ENCODE peak calls at places on chromosomes 2 and 18, in nine cellular contexts. One of them, this sample, is unnamed.
A peak's percentile ranks its signal among the peaks of the same experiment; 100 is the strongest.

GRCh38 chr2:218166791-218167190 is at the start of gene CXCR1:
- DNase-seq in WTC11: no peak
- DNase-seq in stimulated activated CD4-positive, alpha-beta T cell treated with anti-CD3 and anti-CD28 coated beads, TNF-alpha, amount 100 ng/mL, for 1 hour: peak; percentile 8
- DNase-seq in activated CD8-positive, alpha-beta memory T cell treated with anti-CD3 and anti-CD28 coated beads, Interleukin-2, amount 50 U/mL, for 48 hours: no peak
- DNase-seq in endothelial cell: no peak
- DNase-seq in natural killer cell: peak; percentile 21
- DNase-seq in NCI-H1092: no peak
- DNase-seq in activated naive CD8-positive, alpha-beta T cell treated with anti-CD3 and anti-CD28 coated beads, Interleukin-2, amount 50 U/mL, for 24 hours: peak; percentile 8
- DNase-seq in left cardiac atrium: no peak
- DNase-seq in this sample: no peak

GRCh38 chr2:129231924-129232323 is 747.5 kb upstream of the RAB6C start:
- DNase-seq in WTC11: no peak
- DNase-seq in stimulated activated CD4-positive, alpha-beta T cell treated with anti-CD3 and anti-CD28 coated beads, TNF-alpha, amount 100 ng/mL, for 1 hour: no peak
- DNase-seq in activated CD8-positive, alpha-beta memory T cell treated with anti-CD3 and anti-CD28 coated beads, Interleukin-2, amount 50 U/mL, for 48 hours: no peak
- DNase-seq in endothelial cell: no peak
- DNase-seq in natural killer cell: no peak
- DNase-seq in NCI-H1092: no peak
- DNase-seq in activated naive CD8-positive, alpha-beta T cell treated with anti-CD3 and anti-CD28 coated beads, Interleukin-2, amount 50 U/mL, for 24 hours: no peak
- DNase-seq in left cardiac atrium: no peak
- DNase-seq in this sample: no peak

GRCh38 chr2:221641181-221641871 is 69.2 kb upstream of the EPHA4 start:
- DNase-seq in WTC11: no peak
- DNase-seq in stimulated activated CD4-positive, alpha-beta T cell treated with anti-CD3 and anti-CD28 coated beads, TNF-alpha, amount 100 ng/mL, for 1 hour: no peak
- DNase-seq in activated CD8-positive, alpha-beta memory T cell treated with anti-CD3 and anti-CD28 coated beads, Interleukin-2, amount 50 U/mL, for 48 hours: no peak
- DNase-seq in endothelial cell: no peak
- DNase-seq in natural killer cell: no peak
- DNase-seq in NCI-H1092: no peak
- DNase-seq in activated naive CD8-positive, alpha-beta T cell treated with anti-CD3 and anti-CD28 coated beads, Interleukin-2, amount 50 U/mL, for 24 hours: no peak
- DNase-seq in left cardiac atrium: no peak
- DNase-seq in this sample: no peak

GRCh38 chr2:2324565-2325101 is 6.4 kb downstream of the MYT1L start:
- DNase-seq in WTC11: no peak
- DNase-seq in stimulated activated CD4-positive, alpha-beta T cell treated with anti-CD3 and anti-CD28 coated beads, TNF-alpha, amount 100 ng/mL, for 1 hour: no peak
- DNase-seq in activated CD8-positive, alpha-beta memory T cell treated with anti-CD3 and anti-CD28 coated beads, Interleukin-2, amount 50 U/mL, for 48 hours: no peak
- DNase-seq in endothelial cell: no peak
- DNase-seq in natural killer cell: no peak
- DNase-seq in NCI-H1092: peak; percentile 43
- DNase-seq in activated naive CD8-positive, alpha-beta T cell treated with anti-CD3 and anti-CD28 coated beads, Interleukin-2, amount 50 U/mL, for 24 hours: no peak
- DNase-seq in left cardiac atrium: no peak
- DNase-seq in this sample: peak; percentile 7

GRCh38 chr18:57311472-57311871 is 40.9 kb upstream of the ST8SIA3 start:
- DNase-seq in WTC11: no peak
- DNase-seq in stimulated activated CD4-positive, alpha-beta T cell treated with anti-CD3 and anti-CD28 coated beads, TNF-alpha, amount 100 ng/mL, for 1 hour: no peak
- DNase-seq in activated CD8-positive, alpha-beta memory T cell treated with anti-CD3 and anti-CD28 coated beads, Interleukin-2, amount 50 U/mL, for 48 hours: no peak
- DNase-seq in endothelial cell: no peak
- DNase-seq in natural killer cell: no peak
- DNase-seq in NCI-H1092: no peak
- DNase-seq in activated naive CD8-positive, alpha-beta T cell treated with anti-CD3 and anti-CD28 coated beads, Interleukin-2, amount 50 U/mL, for 24 hours: no peak
- DNase-seq in left cardiac atrium: no peak
- DNase-seq in this sample: no peak

GRCh38 chr2:36376319-36376765 is 20.8 kb downstream of the CRIM1 start:
- DNase-seq in WTC11: no peak
- DNase-seq in stimulated activated CD4-positive, alpha-beta T cell treated with anti-CD3 and anti-CD28 coated beads, TNF-alpha, amount 100 ng/mL, for 1 hour: no peak
- DNase-seq in activated CD8-positive, alpha-beta memory T cell treated with anti-CD3 and anti-CD28 coated beads, Interleukin-2, amount 50 U/mL, for 48 hours: no peak
- DNase-seq in endothelial cell: no peak
- DNase-seq in natural killer cell: no peak
- DNase-seq in NCI-H1092: no peak
- DNase-seq in activated naive CD8-positive, alpha-beta T cell treated with anti-CD3 and anti-CD28 coated beads, Interleukin-2, amount 50 U/mL, for 24 hours: no peak
- DNase-seq in left cardiac atrium: peak; percentile 81
- DNase-seq in this sample: no peak

GRCh38 chr18:42640160-42640559 is 475.3 kb downstream of the RIT2 start:
- DNase-seq in WTC11: no peak
- DNase-seq in stimulated activated CD4-positive, alpha-beta T cell treated with anti-CD3 and anti-CD28 coated beads, TNF-alpha, amount 100 ng/mL, for 1 hour: no peak
- DNase-seq in activated CD8-positive, alpha-beta memory T cell treated with anti-CD3 and anti-CD28 coated beads, Interleukin-2, amount 50 U/mL, for 48 hours: no peak
- DNase-seq in endothelial cell: no peak
- DNase-seq in natural killer cell: no peak
- DNase-seq in NCI-H1092: no peak
- DNase-seq in activated naive CD8-positive, alpha-beta T cell treated with anti-CD3 and anti-CD28 coated beads, Interleukin-2, amount 50 U/mL, for 24 hours: no peak
- DNase-seq in left cardiac atrium: no peak
- DNase-seq in this sample: peak; percentile 37

GRCh38 chr2:222483513-222484039 is 59.2 kb downstream of the SGPP2 start:
- DNase-seq in WTC11: no peak
- DNase-seq in stimulated activated CD4-positive, alpha-beta T cell treated with anti-CD3 and anti-CD28 coated beads, TNF-alpha, amount 100 ng/mL, for 1 hour: no peak
- DNase-seq in activated CD8-positive, alpha-beta memory T cell treated with anti-CD3 and anti-CD28 coated beads, Interleukin-2, amount 50 U/mL, for 48 hours: no peak
- DNase-seq in endothelial cell: no peak
- DNase-seq in natural killer cell: no peak
- DNase-seq in NCI-H1092: no peak
- DNase-seq in activated naive CD8-positive, alpha-beta T cell treated with anti-CD3 and anti-CD28 coated beads, Interleukin-2, amount 50 U/mL, for 24 hours: no peak
- DNase-seq in left cardiac atrium: no peak
- DNase-seq in this sample: no peak

GRCh38 chr18:51890762-51891161 is 449.2 kb upstream of the DCC start:
- DNase-seq in WTC11: no peak
- DNase-seq in stimulated activated CD4-positive, alpha-beta T cell treated with anti-CD3 and anti-CD28 coated beads, TNF-alpha, amount 100 ng/mL, for 1 hour: no peak
- DNase-seq in activated CD8-positive, alpha-beta memory T cell treated with anti-CD3 and anti-CD28 coated beads, Interleukin-2, amount 50 U/mL, for 48 hours: no peak
- DNase-seq in endothelial cell: no peak
- DNase-seq in natural killer cell: no peak
- DNase-seq in NCI-H1092: peak; percentile 82
- DNase-seq in activated naive CD8-positive, alpha-beta T cell treated with anti-CD3 and anti-CD28 coated beads, Interleukin-2, amount 50 U/mL, for 24 hours: no peak
- DNase-seq in left cardiac atrium: no peak
- DNase-seq in this sample: peak; percentile 64

GRCh38 chr2:165791811-165792454 is 2.1 kb downstream of the GALNT3 start:
- DNase-seq in WTC11: no peak
- DNase-seq in stimulated activated CD4-positive, alpha-beta T cell treated with anti-CD3 and anti-CD28 coated beads, TNF-alpha, amount 100 ng/mL, for 1 hour: no peak
- DNase-seq in activated CD8-positive, alpha-beta memory T cell treated with anti-CD3 and anti-CD28 coated beads, Interleukin-2, amount 50 U/mL, for 48 hours: no peak
- DNase-seq in endothelial cell: no peak
- DNase-seq in natural killer cell: no peak
- DNase-seq in NCI-H1092: no peak
- DNase-seq in activated naive CD8-positive, alpha-beta T cell treated with anti-CD3 and anti-CD28 coated beads, Interleukin-2, amount 50 U/mL, for 24 hours: no peak
- DNase-seq in left cardiac atrium: no peak
- DNase-seq in this sample: no peak

GRCh38 chr18:32091325-32091723 is 350 bp upstream of the RNF138 start:
- DNase-seq in WTC11: no peak
- DNase-seq in stimulated activated CD4-positive, alpha-beta T cell treated with anti-CD3 and anti-CD28 coated beads, TNF-alpha, amount 100 ng/mL, for 1 hour: no peak
- DNase-seq in activated CD8-positive, alpha-beta memory T cell treated with anti-CD3 and anti-CD28 coated beads, Interleukin-2, amount 50 U/mL, for 48 hours: no peak
- DNase-seq in endothelial cell: no peak
- DNase-seq in natural killer cell: no peak
- DNase-seq in NCI-H1092: no peak
- DNase-seq in activated naive CD8-positive, alpha-beta T cell treated with anti-CD3 and anti-CD28 coated beads, Interleukin-2, amount 50 U/mL, for 24 hours: no peak
- DNase-seq in left cardiac atrium: no peak
- DNase-seq in this sample: no peak

GRCh38 chr2:15666776-15667578 is 75.3 kb downstream of the DDX1 start:
- DNase-seq in WTC11: no peak
- DNase-seq in stimulated activated CD4-positive, alpha-beta T cell treated with anti-CD3 and anti-CD28 coated beads, TNF-alpha, amount 100 ng/mL, for 1 hour: no peak
- DNase-seq in activated CD8-positive, alpha-beta memory T cell treated with anti-CD3 and anti-CD28 coated beads, Interleukin-2, amount 50 U/mL, for 48 hours: no peak
- DNase-seq in endothelial cell: no peak
- DNase-seq in natural killer cell: no peak
- DNase-seq in NCI-H1092: no peak
- DNase-seq in activated naive CD8-positive, alpha-beta T cell treated with anti-CD3 and anti-CD28 coated beads, Interleukin-2, amount 50 U/mL, for 24 hours: no peak
- DNase-seq in left cardiac atrium: no peak
- DNase-seq in this sample: no peak